ENCODE peak calls at places on chromosomes 5 and 9, in seven cellular contexts. B, Z, W, J, D, L and K are unnamed samples.

GRCh38 chr9:78014776-78015175 is 16.8 kb downstream of the GNAQ start:
- DNase-seq in B (no peak), Z (no peak), W (no peak), J (no peak), D (no peak), L (no peak), K (no peak)

GRCh38 chr9:10251490-10251889 is 361.3 kb downstream of the PTPRD start:
- DNase-seq in B (no peak), Z (peak; percentile 29), W (no peak), J (no peak), D (no peak), L (no peak), K (no peak)

GRCh38 chr9:134185536-134186011 is 21.2 kb upstream of the RNU6ATAC start:
- DNase-seq in B (no peak), Z (no peak), W (no peak), J (no peak), D (no peak), L (no peak), K (no peak)

GRCh38 chr9:98117984-98118639 is 910 bp downstream of the TRIM14 start:
- DNase-seq in B (peak; percentile 25), Z (peak; percentile 38), W (peak; percentile 33), J (no peak), D (no peak), L (peak; percentile 64), K (no peak)

GRCh38 chr5:81768960-81769452 is 18.1 kb upstream of the SSBP2 start:
- DNase-seq in B (no peak), Z (peak; percentile 87), W (no peak), J (no peak), D (no peak), L (no peak), K (no peak)

GRCh38 chr5:132854301-132854700 is 12.0 kb downstream of the GDF9 start:
- DNase-seq in B (no peak), Z (no peak), W (no peak), J (no peak), D (no peak), L (no peak), K (no peak)

GRCh38 chr5:53034832-53035231 is 45.7 kb downstream of the ITGA2 start:
- DNase-seq in B (no peak), Z (no peak), W (no peak), J (no peak), D (no peak), L (no peak), K (no peak)

GRCh38 chr5:76870046-76870445 is 20.2 kb downstream of the S100Z start:
- DNase-seq in B (no peak), Z (no peak), W (no peak), J (no peak), D (no peak), L (no peak), K (no peak)

GRCh38 chr9:17225407-17225806 is 90.6 kb downstream of the CNTLN start:
- DNase-seq in B (no peak), Z (no peak), W (no peak), J (no peak), D (no peak), L (no peak), K (no peak)

GRCh38 chr5:2685651-2686050 is 65.8 kb downstream of the IRX2 start:
- DNase-seq in B (no peak), Z (peak; percentile 92), W (no peak), J (no peak), D (no peak), L (no peak), K (no peak)

GRCh38 chr9:116112236-116112635 is 41.4 kb upstream of the PAPPA start:
- DNase-seq in B (peak; percentile 19), Z (peak; percentile 39), W (no peak), J (no peak), D (no peak), L (no peak), K (no peak)

GRCh38 chr5:422323-423232 is 20.4 kb upstream of the EXOC3 start:
- DNase-seq in B (no peak), Z (no peak), W (no peak), J (no peak), D (no peak), L (no peak), K (no peak)

GRCh38 chr5:176365663-176366574 is 632 bp downstream of the ARL10 start:
- DNase-seq in B (no peak), Z (no peak), W (no peak), J (no peak), D (no peak), L (peak; percentile 71), K (no peak)